ENCODE peak calls at places on chromosome 21, in ten cellular contexts. U is OCI-LY7, S is neural crest cell, D is stomach, K is HL-60, L is astrocyte of the spinal cord, Y is heart right ventricle, W is H9, V is mesothelial cell of epicardium, P is left ventricle myocardium inferior. Z is an unnamed sample.

GRCh38 chr21:45543371-45543709 is 1.1 kb upstream of the SLC19A1 start:
- DNase-seq in U (no peak), S (no peak), D (peak; percentile 28), K (no peak), L (no peak), Y (peak; percentile 6), W (peak; percentile 29), V (no peak), P (peak; percentile 15), Z (no peak)

GRCh38 chr21:46188226-46189212 is 4.3 kb upstream of the SPATC1L start:
- DNase-seq in U (no peak), S (no peak), D (no peak), K (no peak), L (peak; percentile 51), Y (peak; percentile 75), W (peak; percentile 63), V (no peak), P (peak; percentile 58), Z (no peak)

GRCh38 chr21:17818158-17819113 is 720 bp downstream of the C21orf91 start:
- DNase-seq in U (peak; percentile 78), S (peak; percentile 39), D (peak; percentile 34), K (peak; percentile 31), L (peak; percentile 36), Y (peak; percentile 22), W (peak; percentile 46), V (peak; percentile 64), P (peak; percentile 20), Z (peak; percentile 25)

GRCh38 chr21:44750675-44751025 is 39.3 kb upstream of the TSPEAR start:
- DNase-seq in U (no peak), S (no peak), D (no peak), K (no peak), L (no peak), Y (no peak), W (peak; percentile 27), V (no peak), P (no peak), Z (no peak)

GRCh38 chr21:17903029-17903806 is 84.1 kb upstream of the C21orf91 start:
- DNase-seq in U (peak; percentile 74), S (no peak), D (no peak), K (no peak), L (peak; percentile 65), Y (no peak), W (no peak), V (no peak), P (no peak), Z (no peak)

GRCh38 chr21:42566524-42567180 is 53.0 kb downstream of the SLC37A1 start:
- DNase-seq in U (no peak), S (no peak), D (peak; percentile 24), K (no peak), L (no peak), Y (no peak), W (no peak), V (no peak), P (no peak), Z (no peak)

GRCh38 chr21:45209046-45209445 is 78.6 kb downstream of the POFUT2 start:
- DNase-seq in U (no peak), S (no peak), D (no peak), K (no peak), L (peak; percentile 64), Y (no peak), W (no peak), V (no peak), P (no peak), Z (no peak)

GRCh38 chr21:31198575-31198974 is 145.5 kb downstream of the TIAM1 start:
- DNase-seq in U (peak; percentile 69), S (no peak), D (no peak), K (no peak), L (peak; percentile 79), Y (no peak), W (no peak), V (no peak), P (no peak), Z (no peak)

GRCh38 chr21:43207868-43208267 is 39.1 kb downstream of the CRYAA start:
- DNase-seq in U (no peak), S (no peak), D (no peak), K (no peak), L (no peak), Y (no peak), W (no peak), V (no peak), P (no peak), Z (peak; percentile 8)

GRCh38 chr21:33078907-33079582 is 9.1 kb downstream of the OLIG1 start:
- DNase-seq in U (no peak), S (no peak), D (no peak), K (peak; percentile 87), L (peak; percentile 69), Y (no peak), W (no peak), V (no peak), P (no peak), Z (no peak)

GRCh38 chr21:17765207-17765606 is 53.9 kb downstream of the C21orf91 start:
- DNase-seq in U (no peak), S (no peak), D (no peak), K (no peak), L (no peak), Y (no peak), W (no peak), V (no peak), P (no peak), Z (no peak)

GRCh38 chr21:25934771-25935224 is 200.0 kb downstream of the GABPA start:
- DNase-seq in U (no peak), S (no peak), D (peak; percentile 75), K (no peak), L (peak; percentile 96), Y (peak; percentile 84), W (no peak), V (no peak), P (peak; percentile 60), Z (no peak)

GRCh38 chr21:17053321-17053720 is 459.5 kb upstream of the CXADR start:
- DNase-seq in U (no peak), S (no peak), D (no peak), K (no peak), L (no peak), Y (no peak), W (no peak), V (no peak), P (no peak), Z (no peak)

DNA sequence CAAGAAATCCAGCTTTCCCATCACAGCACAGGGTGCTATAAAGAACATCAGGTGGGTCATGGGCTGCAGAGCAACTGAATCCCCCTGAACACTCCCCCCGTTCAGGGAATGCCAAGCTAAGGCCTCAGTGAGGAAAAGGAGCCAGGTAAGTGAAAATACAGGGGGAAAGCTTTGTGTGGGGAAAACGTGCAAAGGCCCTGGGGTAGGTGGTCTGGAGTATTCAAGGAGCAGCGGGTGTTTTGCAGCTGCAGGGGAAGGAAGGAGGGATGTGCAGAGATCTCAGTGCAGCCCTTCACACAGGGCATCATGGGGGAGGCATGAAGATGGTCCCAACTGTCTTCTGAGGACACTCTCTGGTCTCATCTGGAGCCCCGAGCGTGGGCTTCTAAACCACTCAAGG is 119.2 kb downstream of the ETS2 start:
- DNase-seq in U (no peak), S (no peak), D (no peak), K (no peak), L (no peak), Y (no peak), W (no peak), V (no peak), P (no peak), Z (no peak)
- TF ChIP-seq CTCF in U (no peak), S (no peak), D (no peak), K (no peak), L (no peak), Y (no peak), W (no peak), V (no peak), P (no peak), Z (no peak)

DNA sequence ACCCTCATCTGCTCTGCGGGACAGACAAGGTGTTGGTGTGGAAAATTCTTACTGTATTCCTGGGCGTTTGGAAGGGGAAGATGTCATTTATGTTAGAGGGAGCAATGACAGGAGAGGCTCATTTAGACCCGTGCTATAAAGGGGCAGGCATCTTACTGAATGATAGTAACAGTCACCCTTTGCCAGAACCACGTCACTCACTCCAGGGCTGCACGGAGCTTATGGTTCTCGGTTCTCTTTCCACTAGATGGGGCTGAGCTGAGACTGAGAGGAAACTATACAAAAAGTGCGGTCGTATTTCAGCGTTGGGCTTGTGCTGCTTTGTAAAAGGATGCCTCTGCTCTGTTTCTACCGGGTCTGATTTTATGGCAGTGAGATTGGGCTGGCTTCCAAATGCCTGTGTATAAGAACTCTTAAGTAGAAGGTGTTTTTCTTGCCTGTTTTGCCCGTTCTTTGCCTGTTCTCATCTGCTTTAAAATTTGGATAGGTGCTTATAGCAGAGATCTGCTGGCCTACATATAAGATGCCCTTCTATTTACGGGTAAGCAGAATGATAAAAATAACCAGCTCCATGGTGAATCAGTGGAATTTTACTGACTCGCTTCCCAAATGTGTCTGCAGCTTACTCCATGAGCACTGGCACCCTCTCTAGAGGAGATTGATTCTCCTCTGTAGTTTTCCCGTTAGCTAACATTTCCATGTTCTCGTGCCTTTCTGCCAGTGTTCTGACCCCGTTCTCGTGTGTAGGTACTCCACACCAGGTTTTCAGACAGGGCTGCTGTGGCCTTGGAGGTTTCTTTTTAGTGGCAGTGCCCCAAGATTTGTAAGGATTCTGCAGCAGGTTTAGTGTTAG is 55.9 kb downstream of the MRPS6 start:
- DNase-seq in U (no peak), S (peak; percentile 19), D (peak; percentile 35), K (no peak), L (peak; percentile 91), Y (peak; percentile 79), W (peak; percentile 58), V (no peak), P (peak; percentile 58), Z (no peak)
- TF ChIP-seq CTCF in U (peak; percentile 36), S (peak; percentile 34), D (no peak), K (no peak), L (peak; percentile 70), Y (peak; percentile 62), W (peak; percentile 49), V (no peak), P (peak; percentile 60), Z (peak; percentile 22)

GRCh38 chr21:27213328-27213727 is 246.4 kb upstream of the ADAMTS5 start:
- DNase-seq in U (no peak), S (no peak), D (no peak), K (no peak), L (no peak), Y (no peak), W (no peak), V (no peak), P (no peak), Z (no peak)
- TF ChIP-seq CTCF in U (no peak), S (peak; percentile 32), D (no peak), K (no peak), L (peak; percentile 42), Y (peak; percentile 35), W (peak; percentile 68), V (no peak), P (peak; percentile 48), Z (peak; percentile 28)

DNA sequence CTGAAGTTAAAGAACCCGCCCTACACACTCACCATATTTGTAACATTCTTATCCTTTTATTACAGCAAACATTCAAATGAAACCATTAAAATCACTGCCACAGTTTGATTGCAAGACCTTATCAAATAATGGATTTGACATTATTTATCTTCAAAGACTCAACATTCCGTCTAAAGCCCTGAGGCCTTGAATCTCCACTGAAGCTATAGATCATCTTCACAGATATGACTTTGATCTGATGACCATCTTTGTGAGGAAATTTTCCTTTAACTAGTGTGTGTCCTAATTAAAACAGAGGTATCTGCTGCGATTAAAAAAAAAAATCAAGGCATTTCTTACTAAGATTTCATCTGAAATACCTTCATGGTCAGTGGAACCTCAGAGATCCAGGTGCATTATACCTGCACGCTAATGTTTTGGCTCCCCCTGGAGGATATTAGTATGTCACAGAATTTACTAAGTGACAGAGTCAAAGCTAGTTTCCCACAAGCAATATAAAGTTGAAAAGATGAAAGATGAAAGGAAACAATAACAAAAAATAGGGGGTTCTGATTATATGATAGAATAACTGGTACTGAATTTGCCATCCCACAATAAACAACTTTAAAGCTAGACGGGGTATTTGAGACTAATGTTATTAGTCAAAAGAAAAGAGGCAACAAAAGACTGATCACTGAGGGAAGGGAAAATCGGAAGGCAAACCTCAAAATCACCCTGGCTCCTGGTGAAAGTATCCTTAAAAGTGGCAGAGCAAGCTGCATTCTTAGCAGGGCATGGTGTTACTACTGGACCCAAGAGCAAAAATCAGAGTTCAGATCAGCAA is 923.4 kb downstream of the NCAM2 start:
- DNase-seq in U (peak; percentile 5), S (no peak), D (no peak), K (no peak), L (peak; percentile 56), Y (no peak), W (no peak), V (no peak), P (no peak), Z (no peak)
- TF ChIP-seq CTCF in U (peak; percentile 72), S (peak; percentile 81), D (no peak), K (no peak), L (peak; percentile 59), Y (peak; percentile 62), W (peak; percentile 86), V (peak; percentile 62), P (peak; percentile 57), Z (peak; percentile 83)

Z was measured in progenitor cell of endocrine pancreas.